ENCODE peak calls at places on chromosomes 11 and 22, in five cellular contexts. One of them, this sample, is unnamed.
A peak's percentile ranks its signal among the peaks of the same experiment; 100 is the strongest.

GRCh38 chr22:23565288-23565941 is 14.7 kb downstream of the IGLL1 start:
- DNase-seq in HAP-1: peak; percentile 6
- DNase-seq in CD8-positive, alpha-beta T cell: no peak
- DNase-seq in fibroblast of the aortic adventitia: no peak
- DNase-seq in foreskin fibroblast: no peak
- DNase-seq in this sample: no peak

GRCh38 chr22:19265779-19266178 is 25.7 kb downstream of the CLTCL1 start:
- DNase-seq in foreskin fibroblast: no peak
- DNase-seq in fibroblast of the aortic adventitia: no peak
- DNase-seq in CD8-positive, alpha-beta T cell: no peak
- DNase-seq in HAP-1: no peak
- DNase-seq in this sample: no peak

GRCh38 chr11:132072044-132072879 is 701.8 kb downstream of the NTM start:
- DNase-seq in foreskin fibroblast: peak; percentile 98
- DNase-seq in CD8-positive, alpha-beta T cell: no peak
- DNase-seq in fibroblast of the aortic adventitia: peak; percentile 96
- DNase-seq in HAP-1: no peak
- DNase-seq in this sample: peak; percentile 69

GRCh38 chr11:105673089-105673488 is 63.2 kb downstream of the GRIA4 start:
- DNase-seq in fibroblast of the aortic adventitia: peak; percentile 56
- DNase-seq in HAP-1: no peak
- DNase-seq in foreskin fibroblast: peak; percentile 29
- DNase-seq in CD8-positive, alpha-beta T cell: no peak
- DNase-seq in this sample: peak; percentile 59

GRCh38 chr22:40233886-40234285 is 56.2 kb downstream of the TNRC6B start:
- DNase-seq in HAP-1: no peak
- DNase-seq in fibroblast of the aortic adventitia: no peak
- DNase-seq in foreskin fibroblast: no peak
- DNase-seq in CD8-positive, alpha-beta T cell: no peak
- DNase-seq in this sample: no peak

GRCh38 chr11:11640152-11640551 is 18.3 kb upstream of the GALNT18 start:
- DNase-seq in foreskin fibroblast: no peak
- DNase-seq in HAP-1: no peak
- DNase-seq in CD8-positive, alpha-beta T cell: no peak
- DNase-seq in fibroblast of the aortic adventitia: no peak
- DNase-seq in this sample: no peak

GRCh38 chr11:61966673-61967176 is 709 bp downstream of the FTH1 start:
- DNase-seq in HAP-1: no peak
- DNase-seq in foreskin fibroblast: no peak
- DNase-seq in fibroblast of the aortic adventitia: peak; percentile 55
- DNase-seq in CD8-positive, alpha-beta T cell: peak; percentile 63
- DNase-seq in this sample: peak; percentile 36

GRCh38 chr11:3709977-3710376 is 38.8 kb upstream of the CHRNA10 start:
- DNase-seq in HAP-1: no peak
- DNase-seq in CD8-positive, alpha-beta T cell: no peak
- DNase-seq in fibroblast of the aortic adventitia: peak; percentile 25
- DNase-seq in foreskin fibroblast: no peak
- DNase-seq in this sample: no peak

GRCh38 chr11:72816404-72816990 is 2.3 kb downstream of the ATG16L2 start:
- DNase-seq in CD8-positive, alpha-beta T cell: no peak
- DNase-seq in fibroblast of the aortic adventitia: no peak
- DNase-seq in foreskin fibroblast: no peak
- DNase-seq in HAP-1: no peak
- DNase-seq in this sample: no peak

GRCh38 chr22:46686221-46686872 is 51.7 kb downstream of the CERK start:
- DNase-seq in foreskin fibroblast: no peak
- DNase-seq in CD8-positive, alpha-beta T cell: no peak
- DNase-seq in fibroblast of the aortic adventitia: no peak
- DNase-seq in HAP-1: no peak
- DNase-seq in this sample: no peak

GRCh38 chr11:103529217-103529684 is 420.0 kb downstream of the DYNC2H1 start:
- DNase-seq in CD8-positive, alpha-beta T cell: no peak
- DNase-seq in fibroblast of the aortic adventitia: peak; percentile 73
- DNase-seq in foreskin fibroblast: peak; percentile 98
- DNase-seq in HAP-1: no peak
- DNase-seq in this sample: peak; percentile 59

GRCh38 chr11:123526027-123526805 is 96.1 kb downstream of the GRAMD1B start:
- DNase-seq in fibroblast of the aortic adventitia: no peak
- DNase-seq in HAP-1: no peak
- DNase-seq in CD8-positive, alpha-beta T cell: no peak
- DNase-seq in foreskin fibroblast: no peak
- DNase-seq in this sample: no peak

GRCh38 chr11:10514210-10514609 is 26.8 kb downstream of the RNF141 start:
- DNase-seq in HAP-1: peak; percentile 8
- DNase-seq in foreskin fibroblast: no peak
- DNase-seq in CD8-positive, alpha-beta T cell: no peak
- DNase-seq in fibroblast of the aortic adventitia: peak; percentile 56
- DNase-seq in this sample: peak; percentile 34

GRCh38 chr11:42972741-42973140 is 339.1 kb upstream of the API5 start:
- DNase-seq in foreskin fibroblast: no peak
- DNase-seq in CD8-positive, alpha-beta T cell: no peak
- DNase-seq in HAP-1: no peak
- DNase-seq in fibroblast of the aortic adventitia: no peak
- DNase-seq in this sample: no peak

GRCh38 chr11:120386774-120387371 is 50.7 kb downstream of the ARHGEF12 start:
- DNase-seq in HAP-1: peak; percentile 57
- DNase-seq in foreskin fibroblast: no peak
- DNase-seq in CD8-positive, alpha-beta T cell: no peak
- DNase-seq in fibroblast of the aortic adventitia: no peak
- DNase-seq in this sample: no peak
- H3K4me3 ChIP-seq in HAP-1: no peak overlapping the region
- H3K4me3 ChIP-seq in foreskin fibroblast: no peak overlapping the region
- H3K4me3 ChIP-seq in CD8-positive, alpha-beta T cell: no peak overlapping the region
- H3K4me3 ChIP-seq in fibroblast of the aortic adventitia: no peak overlapping the region
- H3K4me3 ChIP-seq in this sample: no peak overlapping the region

GRCh38 chr11:58127350-58127749 is 2.0 kb upstream of the OR9I1 start:
- DNase-seq in foreskin fibroblast: no peak
- DNase-seq in CD8-positive, alpha-beta T cell: no peak
- DNase-seq in fibroblast of the aortic adventitia: no peak
- DNase-seq in HAP-1: no peak
- DNase-seq in this sample: no peak
- H3K4me3 ChIP-seq in foreskin fibroblast: no peak overlapping the region
- H3K4me3 ChIP-seq in CD8-positive, alpha-beta T cell: no peak overlapping the region
- H3K4me3 ChIP-seq in fibroblast of the aortic adventitia: no peak overlapping the region
- H3K4me3 ChIP-seq in HAP-1: no peak overlapping the region
- H3K4me3 ChIP-seq in this sample: no peak overlapping the region

GRCh38 chr11:63610604-63611394 is 3.4 kb downstream of the PLAAT3 start:
- DNase-seq in fibroblast of the aortic adventitia: no peak
- DNase-seq in foreskin fibroblast: no peak
- DNase-seq in CD8-positive, alpha-beta T cell: no peak
- DNase-seq in HAP-1: peak; percentile 75
- DNase-seq in this sample: peak; percentile 63

GRCh38 chr11:63611395-63611747 is 2.9 kb downstream of the PLAAT3 start:
- DNase-seq in foreskin fibroblast: no peak
- DNase-seq in HAP-1: no peak
- DNase-seq in CD8-positive, alpha-beta T cell: no peak
- DNase-seq in fibroblast of the aortic adventitia: no peak
- DNase-seq in this sample: no peak

GRCh38 chr11:63609536-63609935 is 4.7 kb downstream of the PLAAT3 start:
- DNase-seq in HAP-1: no peak
- DNase-seq in foreskin fibroblast: no peak
- DNase-seq in fibroblast of the aortic adventitia: no peak
- DNase-seq in CD8-positive, alpha-beta T cell: no peak
- DNase-seq in this sample: no peak

GRCh38 chr11:63608353-63609345 is 5.6 kb downstream of the PLAAT3 start:
- DNase-seq in foreskin fibroblast: no peak
- DNase-seq in CD8-positive, alpha-beta T cell: no peak
- DNase-seq in HAP-1: no peak
- DNase-seq in fibroblast of the aortic adventitia: peak; percentile 58
- DNase-seq in this sample: peak; percentile 38

GRCh38 chr11:63609971-63610580 is 4.2 kb downstream of the PLAAT3 start:
- DNase-seq in CD8-positive, alpha-beta T cell: no peak
- DNase-seq in foreskin fibroblast: no peak
- DNase-seq in fibroblast of the aortic adventitia: no peak
- DNase-seq in HAP-1: no peak
- DNase-seq in this sample: no peak
- H3K4me3 ChIP-seq in CD8-positive, alpha-beta T cell: no peak overlapping the region
- H3K4me3 ChIP-seq in foreskin fibroblast: no peak overlapping the region
- H3K4me3 ChIP-seq in fibroblast of the aortic adventitia: no peak overlapping the region
- H3K4me3 ChIP-seq in HAP-1: no peak overlapping the region
- H3K4me3 ChIP-seq in this sample: no peak overlapping the region

DNA sequence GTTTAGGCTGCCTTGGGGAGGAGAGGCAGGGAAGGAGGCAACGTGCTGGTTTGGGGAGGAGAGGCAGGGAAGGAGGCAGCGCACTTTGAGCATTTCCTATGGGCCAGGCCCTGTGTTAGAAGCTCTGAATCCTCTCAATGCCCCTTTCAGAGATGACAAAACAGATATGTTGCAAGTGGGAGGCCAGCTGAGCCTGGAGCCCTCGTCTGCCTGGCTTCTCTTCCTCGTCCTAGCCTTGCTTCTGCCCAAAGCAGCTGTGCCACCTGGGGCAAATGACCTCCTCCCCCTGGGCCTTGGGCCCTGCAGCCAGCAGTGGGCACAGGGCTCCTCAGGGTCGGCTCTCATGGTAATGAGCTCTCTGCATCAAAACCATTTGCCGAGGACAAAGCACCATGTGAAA is 15.3 kb upstream of the LRRC32 start:
- DNase-seq in foreskin fibroblast: no peak
- DNase-seq in CD8-positive, alpha-beta T cell: no peak
- DNase-seq in fibroblast of the aortic adventitia: no peak
- DNase-seq in HAP-1: no peak
- DNase-seq in this sample: no peak
- H3K4me3 ChIP-seq in foreskin fibroblast: no peak overlapping the region
- H3K4me3 ChIP-seq in CD8-positive, alpha-beta T cell: no peak overlapping the region
- H3K4me3 ChIP-seq in fibroblast of the aortic adventitia: no peak overlapping the region
- H3K4me3 ChIP-seq in HAP-1: no peak overlapping the region
- H3K4me3 ChIP-seq in this sample: no peak overlapping the region